ENCODE peak calls at places on chromosomes 6 and 20, in nine cellular contexts. One of them, this sample, is unnamed. For H3K27me3, the result is how much of the 10 kb centered on the place peaks cover.

GRCh38 chr20:9408422-9409300 is 105.7 kb upstream of the LAMP5 start:
- DNase-seq in body of pancreas: no peak
- DNase-seq in NT2/D1: no peak
- DNase-seq in BJ: peak
- DNase-seq in DND-41: no peak
- DNase-seq in heart left ventricle: no peak
- DNase-seq in bronchial epithelial cell: peak
- DNase-seq in right cardiac atrium: no peak
- DNase-seq in lung: no peak
- DNase-seq in this sample: no peak

GRCh38 chr6:158757753-158758090 is 61.4 kb downstream of the EZR start:
- DNase-seq in body of pancreas: no peak
- DNase-seq in NT2/D1: no peak
- DNase-seq in BJ: no peak
- DNase-seq in DND-41: no peak
- DNase-seq in heart left ventricle: no peak
- DNase-seq in bronchial epithelial cell: no peak
- DNase-seq in right cardiac atrium: no peak
- DNase-seq in lung: no peak
- DNase-seq in this sample: no peak

GRCh38 chr6:10146723-10147451 is 268.0 kb downstream of the TFAP2A start:
- DNase-seq in body of pancreas: peak
- DNase-seq in NT2/D1: peak
- DNase-seq in BJ: no peak
- DNase-seq in DND-41: peak
- DNase-seq in heart left ventricle: no peak
- DNase-seq in bronchial epithelial cell: peak
- DNase-seq in right cardiac atrium: no peak
- DNase-seq in lung: no peak
- DNase-seq in this sample: no peak

GRCh38 chr6:74749211-74750142 is 456.4 kb downstream of the COL12A1 start:
- DNase-seq in body of pancreas: no peak
- DNase-seq in NT2/D1: no peak
- DNase-seq in BJ: peak
- DNase-seq in DND-41: no peak
- DNase-seq in heart left ventricle: no peak
- DNase-seq in bronchial epithelial cell: peak
- DNase-seq in right cardiac atrium: no peak
- DNase-seq in lung: no peak
- DNase-seq in this sample: no peak

GRCh38 chr6:161740486-161740885 is 466.6 kb upstream of the AGPAT4 start:
- DNase-seq in body of pancreas: no peak
- DNase-seq in NT2/D1: no peak
- DNase-seq in BJ: no peak
- DNase-seq in DND-41: no peak
- DNase-seq in heart left ventricle: no peak
- DNase-seq in bronchial epithelial cell: no peak
- DNase-seq in right cardiac atrium: no peak
- DNase-seq in lung: no peak
- DNase-seq in this sample: no peak

GRCh38 chr6:68747110-68747509 is 112.0 kb downstream of the ADGRB3 start:
- DNase-seq in body of pancreas: no peak
- DNase-seq in NT2/D1: no peak
- DNase-seq in BJ: no peak
- DNase-seq in DND-41: no peak
- DNase-seq in heart left ventricle: no peak
- DNase-seq in bronchial epithelial cell: peak
- DNase-seq in right cardiac atrium: no peak
- DNase-seq in lung: no peak
- DNase-seq in this sample: no peak

GRCh38 chr6:44224154-44224977 is 971 bp downstream of the SLC29A1 start:
- DNase-seq in body of pancreas: no peak
- DNase-seq in NT2/D1: no peak
- DNase-seq in BJ: no peak
- DNase-seq in DND-41: peak
- DNase-seq in heart left ventricle: no peak
- DNase-seq in bronchial epithelial cell: peak
- DNase-seq in right cardiac atrium: peak
- DNase-seq in lung: no peak
- DNase-seq in this sample: no peak

GRCh38 chr6:21381336-21381963 is 212.1 kb upstream of the SOX4 start:
- DNase-seq in body of pancreas: no peak
- DNase-seq in NT2/D1: no peak
- DNase-seq in BJ: no peak
- DNase-seq in DND-41: no peak
- DNase-seq in heart left ventricle: no peak
- DNase-seq in bronchial epithelial cell: peak
- DNase-seq in right cardiac atrium: no peak
- DNase-seq in lung: peak
- DNase-seq in this sample: no peak

GRCh38 chr6:33000053-33000452 is 9.3 kb downstream of the HLA-DOA start:
- DNase-seq in body of pancreas: no peak
- DNase-seq in NT2/D1: peak
- DNase-seq in BJ: no peak
- DNase-seq in DND-41: peak
- DNase-seq in heart left ventricle: no peak
- DNase-seq in bronchial epithelial cell: peak
- DNase-seq in right cardiac atrium: no peak
- DNase-seq in lung: no peak
- DNase-seq in this sample: no peak

GRCh38 chr6:139289233-139289632 is 2.6 kb downstream of the TXLNB start:
- DNase-seq in body of pancreas: no peak
- DNase-seq in NT2/D1: no peak
- DNase-seq in BJ: no peak
- DNase-seq in DND-41: no peak
- DNase-seq in heart left ventricle: no peak
- DNase-seq in bronchial epithelial cell: no peak
- DNase-seq in right cardiac atrium: no peak
- DNase-seq in lung: no peak
- DNase-seq in this sample: no peak

GRCh38 chr6:129280719-129281118 is 397.8 kb downstream of the LAMA2 start:
- DNase-seq in body of pancreas: no peak
- DNase-seq in NT2/D1: no peak
- DNase-seq in BJ: no peak
- DNase-seq in DND-41: peak
- DNase-seq in heart left ventricle: no peak
- DNase-seq in bronchial epithelial cell: no peak
- DNase-seq in right cardiac atrium: peak
- DNase-seq in lung: no peak
- DNase-seq in this sample: no peak

GRCh38 chr20:54524849-54525248 is 49.5 kb downstream of the DOK5 start:
- DNase-seq in body of pancreas: no peak
- DNase-seq in NT2/D1: no peak
- DNase-seq in BJ: no peak
- DNase-seq in DND-41: no peak
- DNase-seq in heart left ventricle: no peak
- DNase-seq in bronchial epithelial cell: no peak
- DNase-seq in right cardiac atrium: peak
- DNase-seq in lung: no peak
- DNase-seq in this sample: no peak

GRCh38 chr6:77466055-77467028 is 3.1 kb upstream of the HTR1B start:
- DNase-seq in body of pancreas: peak
- DNase-seq in NT2/D1: no peak
- DNase-seq in BJ: no peak
- DNase-seq in DND-41: no peak
- DNase-seq in heart left ventricle: no peak
- DNase-seq in bronchial epithelial cell: peak
- DNase-seq in right cardiac atrium: peak
- DNase-seq in lung: no peak
- DNase-seq in this sample: peak

GRCh38 chr6:134477991-134478635 is 160.2 kb upstream of the SGK1 start:
- DNase-seq in body of pancreas: no peak
- DNase-seq in NT2/D1: no peak
- DNase-seq in BJ: no peak
- DNase-seq in DND-41: no peak
- DNase-seq in heart left ventricle: no peak
- DNase-seq in bronchial epithelial cell: no peak
- DNase-seq in right cardiac atrium: no peak
- DNase-seq in lung: no peak
- DNase-seq in this sample: no peak

GRCh38 chr6:140441256-140441655 is 1066.8 kb upstream of the CITED2 start:
- DNase-seq in body of pancreas: peak
- DNase-seq in NT2/D1: peak
- DNase-seq in BJ: no peak
- DNase-seq in DND-41: no peak
- DNase-seq in heart left ventricle: peak
- DNase-seq in bronchial epithelial cell: no peak
- DNase-seq in right cardiac atrium: peak
- DNase-seq in lung: peak
- DNase-seq in this sample: peak

DNA sequence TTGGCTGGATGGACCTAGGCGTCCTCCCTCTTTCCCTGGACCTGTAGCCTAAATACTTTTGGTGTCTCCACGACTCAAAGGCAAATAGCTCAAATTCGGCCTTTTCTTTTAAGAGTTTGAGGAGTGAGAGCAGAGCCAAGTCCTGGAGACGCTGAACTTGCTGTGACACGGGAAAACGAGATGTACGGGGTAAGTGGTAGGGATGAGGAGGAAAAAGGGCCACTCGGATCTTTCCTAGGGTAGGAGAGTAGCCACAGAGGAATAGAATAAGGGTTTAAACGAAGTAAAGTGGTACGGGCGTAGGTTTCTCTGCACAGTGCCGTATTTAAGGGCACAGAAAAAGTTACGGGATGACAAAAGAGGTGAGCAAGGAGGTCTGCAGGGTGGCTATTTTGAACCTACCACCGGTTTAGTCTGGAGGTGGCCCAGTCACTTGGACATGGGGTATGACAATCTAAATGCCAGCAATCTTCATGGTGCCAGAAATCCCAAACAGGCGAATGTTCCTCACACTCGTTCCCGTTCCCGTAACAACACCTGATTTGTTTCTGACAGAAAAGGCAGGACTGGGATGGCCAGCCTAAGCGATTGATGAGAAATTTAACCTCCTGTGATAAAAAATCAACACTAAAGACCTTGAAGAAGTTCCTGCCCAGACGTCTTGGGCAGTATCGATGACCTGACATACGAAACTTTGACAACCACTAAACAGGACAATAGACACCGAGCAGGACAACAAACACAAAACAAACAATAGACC is 149.3 kb downstream of the TRIM27 start:
- DNase-seq in body of pancreas: no peak
- DNase-seq in NT2/D1: no peak
- DNase-seq in BJ: no peak
- DNase-seq in DND-41: no peak
- DNase-seq in heart left ventricle: no peak
- DNase-seq in bronchial epithelial cell: no peak
- DNase-seq in right cardiac atrium: no peak
- DNase-seq in lung: no peak
- DNase-seq in this sample: no peak
- H3K27me3 ChIP-seq in body of pancreas: under half
- H3K27me3 ChIP-seq in NT2/D1: half or more
- H3K27me3 ChIP-seq in BJ: under half
- H3K27me3 ChIP-seq in DND-41: under half
- H3K27me3 ChIP-seq in heart left ventricle: half or more
- H3K27me3 ChIP-seq in bronchial epithelial cell: half or more
- H3K27me3 ChIP-seq in right cardiac atrium: under half
- H3K27me3 ChIP-seq in lung: under half
- H3K27me3 ChIP-seq in this sample: under half

GRCh38 chr6:100417037-100417436 is 47.7 kb downstream of the SIM1 start:
- DNase-seq in body of pancreas: no peak
- DNase-seq in NT2/D1: no peak
- DNase-seq in BJ: no peak
- DNase-seq in DND-41: no peak
- DNase-seq in heart left ventricle: no peak
- DNase-seq in bronchial epithelial cell: no peak
- DNase-seq in right cardiac atrium: no peak
- DNase-seq in lung: no peak
- DNase-seq in this sample: no peak

GRCh38 chr6:100415780-100416179 is 48.9 kb downstream of the SIM1 start:
- DNase-seq in body of pancreas: no peak
- DNase-seq in NT2/D1: no peak
- DNase-seq in BJ: no peak
- DNase-seq in DND-41: no peak
- DNase-seq in heart left ventricle: no peak
- DNase-seq in bronchial epithelial cell: no peak
- DNase-seq in right cardiac atrium: no peak
- DNase-seq in lung: no peak
- DNase-seq in this sample: no peak

DNA sequence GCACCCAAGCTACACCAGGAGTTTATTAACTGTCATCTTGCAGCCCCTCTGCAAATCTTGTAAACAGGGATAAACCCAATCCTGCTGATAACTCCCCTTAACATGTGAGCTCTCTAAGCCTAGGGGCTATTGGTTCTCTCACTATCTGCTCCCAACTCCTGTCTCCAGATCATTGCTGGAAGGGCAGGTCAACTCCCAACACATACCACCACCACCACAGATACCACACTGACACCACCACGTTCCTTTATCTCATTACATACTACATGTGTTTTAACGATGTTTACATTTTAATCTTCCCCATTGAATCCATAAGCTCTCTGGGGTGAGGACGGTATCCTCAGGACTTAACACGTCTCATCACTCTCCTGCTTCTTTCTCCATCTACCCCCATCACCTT is 51.8 kb downstream of the SIM1 start:
- DNase-seq in body of pancreas: no peak
- DNase-seq in NT2/D1: no peak
- DNase-seq in BJ: no peak
- DNase-seq in DND-41: no peak
- DNase-seq in heart left ventricle: no peak
- DNase-seq in bronchial epithelial cell: no peak
- DNase-seq in right cardiac atrium: no peak
- DNase-seq in lung: no peak
- DNase-seq in this sample: no peak
- H3K27me3 ChIP-seq in body of pancreas: under half
- H3K27me3 ChIP-seq in NT2/D1: under half
- H3K27me3 ChIP-seq in BJ: under half
- H3K27me3 ChIP-seq in DND-41: under half
- H3K27me3 ChIP-seq in heart left ventricle: under half
- H3K27me3 ChIP-seq in bronchial epithelial cell: under half
- H3K27me3 ChIP-seq in right cardiac atrium: under half
- H3K27me3 ChIP-seq in lung: under half
- H3K27me3 ChIP-seq in this sample: under half

GRCh38 chr6:963456-963855 is 270.5 kb upstream of the EXOC2 start:
- DNase-seq in body of pancreas: no peak
- DNase-seq in NT2/D1: no peak
- DNase-seq in BJ: no peak
- DNase-seq in DND-41: no peak
- DNase-seq in heart left ventricle: no peak
- DNase-seq in bronchial epithelial cell: no peak
- DNase-seq in right cardiac atrium: no peak
- DNase-seq in lung: no peak
- DNase-seq in this sample: no peak
- H3K27me3 ChIP-seq in body of pancreas: under half
- H3K27me3 ChIP-seq in NT2/D1: under half
- H3K27me3 ChIP-seq in BJ: under half
- H3K27me3 ChIP-seq in DND-41: under half
- H3K27me3 ChIP-seq in heart left ventricle: under half
- H3K27me3 ChIP-seq in bronchial epithelial cell: under half
- H3K27me3 ChIP-seq in right cardiac atrium: under half
- H3K27me3 ChIP-seq in lung: under half
- H3K27me3 ChIP-seq in this sample: under half

DNA sequence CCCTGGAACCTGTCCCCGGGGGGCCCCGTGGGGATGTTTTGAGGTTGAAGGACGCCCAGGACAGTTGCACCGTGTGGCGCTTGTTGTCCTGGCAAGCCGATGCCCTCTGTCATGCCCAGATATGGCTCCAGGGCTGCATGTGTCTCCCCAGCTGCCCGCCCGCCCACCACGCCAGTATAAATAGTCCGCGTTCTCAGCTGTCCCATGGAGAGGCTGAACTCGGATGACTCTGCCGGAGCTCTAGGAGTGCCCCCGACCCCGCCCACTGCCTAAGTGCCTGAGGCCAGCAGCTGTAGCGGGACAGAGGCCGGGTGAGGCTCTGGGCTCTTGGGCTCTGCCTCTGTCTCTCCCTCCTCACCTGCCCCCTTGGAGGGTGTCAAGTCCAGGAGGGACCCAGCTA is 83.0 kb upstream of the GATA5 start:
- DNase-seq in body of pancreas: no peak
- DNase-seq in NT2/D1: no peak
- DNase-seq in BJ: no peak
- DNase-seq in DND-41: no peak
- DNase-seq in heart left ventricle: peak
- DNase-seq in bronchial epithelial cell: no peak
- DNase-seq in right cardiac atrium: peak
- DNase-seq in lung: no peak
- DNase-seq in this sample: no peak
- H3K27me3 ChIP-seq in body of pancreas: under half
- H3K27me3 ChIP-seq in NT2/D1: under half
- H3K27me3 ChIP-seq in BJ: under half
- H3K27me3 ChIP-seq in DND-41: under half
- H3K27me3 ChIP-seq in heart left ventricle: under half
- H3K27me3 ChIP-seq in bronchial epithelial cell: under half
- H3K27me3 ChIP-seq in right cardiac atrium: under half
- H3K27me3 ChIP-seq in lung: under half
- H3K27me3 ChIP-seq in this sample: under half

This sample was measured in ovary.